ENCODE peak calls at places on chromosomes 13 and 19, in eight cellular contexts. T, X, S, H, R, Z, C and U are unnamed samples.

GRCh38 chr19:2503521-2504109 is 27.7 kb downstream of the GADD45B start:
- DNase-seq in T (no peak), X (peak; percentile 73), S (peak; percentile 43), H (no peak), R (peak; percentile 58), Z (peak; percentile 60), C (peak; percentile 27), U (peak; percentile 81)

GRCh38 chr13:50261502-50261901 is 246.3 kb downstream of the KCNRG start:
- DNase-seq in T (no peak), X (no peak), S (no peak), H (no peak), R (no peak), Z (no peak), C (no peak), U (no peak)

GRCh38 chr13:109145631-109146030 is 516.2 kb downstream of the MYO16 start:
- DNase-seq in T (no peak), X (no peak), S (no peak), H (peak; percentile 35), R (no peak), Z (peak; percentile 85), C (peak; percentile 48), U (no peak)

GRCh38 chr13:95784161-95784880 is 107.4 kb downstream of the DNAJC3 start:
- DNase-seq in T (no peak), X (no peak), S (no peak), H (no peak), R (no peak), Z (peak; percentile 91), C (no peak), U (no peak)

GRCh38 chr13:89749888-89750287 is 1597.6 kb upstream of the MIR17HG start:
- DNase-seq in T (no peak), X (no peak), S (no peak), H (no peak), R (no peak), Z (no peak), C (no peak), U (no peak)

GRCh38 chr19:1041835-1042685 is 2.2 kb downstream of the ABCA7 start:
- DNase-seq in T (no peak), X (no peak), S (no peak), H (peak; percentile 82), R (no peak), Z (no peak), C (no peak), U (no peak)

GRCh38 chr19:39315933-39316332 is 4.7 kb downstream of the LRFN1 start:
- DNase-seq in T (no peak), X (no peak), S (no peak), H (no peak), R (no peak), Z (no peak), C (no peak), U (no peak)

GRCh38 chr19:375395-376110 is 31.0 kb upstream of the MIER2 start:
- DNase-seq in T (no peak), X (no peak), S (no peak), H (no peak), R (no peak), Z (no peak), C (no peak), U (no peak)

GRCh38 chr19:35342430-35342829 is 5.3 kb upstream of the FFAR1 start:
- DNase-seq in T (no peak), X (no peak), S (no peak), H (no peak), R (no peak), Z (no peak), C (no peak), U (no peak)

GRCh38 chr19:51971624-51972023 is 15.0 kb downstream of the ZNF350 start:
- DNase-seq in T (no peak), X (no peak), S (no peak), H (no peak), R (no peak), Z (peak; percentile 24), C (no peak), U (no peak)

GRCh38 chr13:112078879-112079526 is 12.1 kb downstream of the SOX1 start:
- DNase-seq in T (no peak), X (no peak), S (no peak), H (no peak), R (no peak), Z (no peak), C (no peak), U (no peak)

GRCh38 chr13:32068255-32068654 is 36.7 kb downstream of the FRY start:
- DNase-seq in T (no peak), X (no peak), S (no peak), H (no peak), R (no peak), Z (no peak), C (no peak), U (no peak)

GRCh38 chr19:33429891-33430673 is 56.6 kb downstream of the CEBPG start:
- DNase-seq in T (no peak), X (peak; percentile 18), S (no peak), H (no peak), R (no peak), Z (no peak), C (no peak), U (no peak)

GRCh38 chr19:782195-783043 is 14.8 kb upstream of the PTBP1 start:
- DNase-seq in T (no peak), X (no peak), S (no peak), H (no peak), R (no peak), Z (peak; percentile 76), C (peak; percentile 76), U (no peak)

GRCh38 chr13:25501231-25501630 is 129.5 kb downstream of the ATP8A2 start:
- DNase-seq in T (no peak), X (no peak), S (no peak), H (no peak), R (no peak), Z (no peak), C (no peak), U (no peak)

GRCh38 chr13:99757756-99758464 is 213.7 kb downstream of the ZIC5 start:
- DNase-seq in T (no peak), X (no peak), S (no peak), H (no peak), R (no peak), Z (no peak), C (no peak), U (no peak)

GRCh38 chr13:27011661-27012060 is 159.9 kb downstream of the USP12 start:
- DNase-seq in T (no peak), X (no peak), S (no peak), H (no peak), R (no peak), Z (no peak), C (no peak), U (no peak)

GRCh38 chr13:33649212-33649917 is 168.6 kb upstream of the RFC3 start:
- DNase-seq in T (no peak), X (no peak), S (no peak), H (no peak), R (no peak), Z (no peak), C (no peak), U (no peak)

GRCh38 chr19:5942991-5943390 is 28.9 kb downstream of the CAPS start:
- DNase-seq in T (no peak), X (no peak), S (no peak), H (no peak), R (no peak), Z (no peak), C (no peak), U (no peak)

GRCh38 chr19:35796645-35797542 is 15.8 kb downstream of the PRODH2 start:
- DNase-seq in T (no peak), X (no peak), S (no peak), H (no peak), R (no peak), Z (no peak), C (no peak), U (no peak)

GRCh38 chr13:25037057-25037813 is 58.7 kb upstream of the PABPC3 start:
- DNase-seq in T (no peak), X (no peak), S (peak; percentile 30), H (peak; percentile 40), R (peak; percentile 41), Z (peak; percentile 76), C (peak; percentile 57), U (peak; percentile 52)